ENCODE peak calls at places on chromosomes 16 and 17, in ten cellular contexts. X, E, V, C, B, A, P, Y, R and L are unnamed samples.

GRCh38 chr17:54749157-54749556 is 151.5 kb upstream of the TOM1L1 start:
- DNase-seq in C (no peak), A (no peak), V (no peak), P (no peak), B (no peak), Y (no peak), E (no peak), X (no peak), R (no peak), L (no peak)

GRCh38 chr16:85570735-85571562 is 42.2 kb upstream of the GSE1 start:
- DNase-seq in B (peak; percentile 43), X (no peak), R (peak; percentile 97), A (no peak), Y (no peak), P (no peak), E (peak; percentile 57), V (no peak), C (no peak), L (no peak)

GRCh38 chr16:11560701-11561439 is 25.8 kb downstream of the LITAF start:
- DNase-seq in X (peak; percentile 35), V (no peak), E (no peak), R (no peak), Y (no peak), C (peak; percentile 13), B (no peak), P (no peak), A (no peak), L (no peak)

GRCh38 chr16:81143921-81144471 is 47.8 kb upstream of the GCSH start:
- DNase-seq in P (no peak), C (no peak), Y (peak; percentile 32), B (no peak), X (no peak), E (no peak), A (no peak), V (no peak), R (no peak), L (no peak)

GRCh38 chr17:63293310-63293709 is 152.8 kb downstream of the CYB561 start:
- DNase-seq in R (no peak), Y (no peak), A (no peak), E (no peak), C (no peak), X (no peak), V (no peak), B (no peak), P (peak; percentile 28), L (no peak)

GRCh38 chr16:19810817-19811731 is 73.6 kb downstream of the GPRC5B start:
- DNase-seq in V (no peak), X (no peak), C (no peak), P (peak; percentile 44), R (no peak), A (no peak), B (no peak), E (no peak), Y (peak; percentile 79), L (no peak)

GRCh38 chr17:42679001-42679491 is 2.3 kb upstream of the PLEKHH3 start:
- DNase-seq in P (peak; percentile 36), X (no peak), R (peak; percentile 30), Y (peak; percentile 57), C (no peak), A (no peak), V (peak; percentile 38), E (peak; percentile 71), B (no peak), L (peak; percentile 36)

GRCh38 chr17:17352836-17353624 is 49.9 kb downstream of the NT5M start:
- DNase-seq in A (no peak), V (no peak), E (no peak), R (no peak), C (no peak), Y (no peak), B (no peak), X (no peak), P (no peak), L (no peak)

GRCh38 chr17:61018938-61019337 is 341.3 kb downstream of the BCAS3 start:
- DNase-seq in R (no peak), B (no peak), A (no peak), C (no peak), V (no peak), E (no peak), Y (no peak), P (no peak), X (no peak), L (no peak)

GRCh38 chr17:45302649-45303173 is 14.1 kb downstream of the MAP3K14 start:
- DNase-seq in A (no peak), E (peak; percentile 72), R (no peak), Y (no peak), V (no peak), P (no peak), B (no peak), C (no peak), X (no peak), L (no peak)